ENCODE peak calls at places on chromosomes 2 and 18, in eight cellular contexts. F, P, J, S, W, L, O and D are unnamed samples.

GRCh38 chr2:88170472-88170892 is 336 bp downstream of the THNSL2 start:
- DNase-seq in F (no peak), P (no peak), J (no peak), S (no peak), W (no peak), L (no peak), O (no peak), D (no peak)

GRCh38 chr2:239346676-239347075 is 54.1 kb downstream of the HDAC4 start:
- DNase-seq in F (no peak), P (no peak), J (no peak), S (no peak), W (no peak), L (no peak), O (no peak), D (no peak)

GRCh38 chr2:225091336-225091735 is 49.1 kb upstream of the DOCK10 start:
- DNase-seq in F (peak; percentile 50), P (no peak), J (no peak), S (peak; percentile 37), W (no peak), L (no peak), O (peak; percentile 98), D (no peak)

GRCh38 chr18:36309436-36310391 is 12.2 kb downstream of the FHOD3 start:
- DNase-seq in F (peak; percentile 65), P (no peak), J (peak; percentile 62), S (peak; percentile 82), W (no peak), L (no peak), O (peak; percentile 98), D (no peak)

GRCh38 chr18:69947361-69948106 is at the start of gene CD226:
- DNase-seq in F (no peak), P (no peak), J (no peak), S (no peak), W (no peak), L (no peak), O (no peak), D (peak; percentile 20)

GRCh38 chr2:176088048-176088936 is 4.2 kb upstream of the HOXD13 start:
- DNase-seq in F (no peak), P (peak; percentile 40), J (peak; percentile 51), S (peak; percentile 22), W (no peak), L (peak; percentile 51), O (peak; percentile 23), D (peak; percentile 59)

GRCh38 chr2:200252661-200253067 is 53.8 kb upstream of the SPATS2L start:
- DNase-seq in F (no peak), P (no peak), J (no peak), S (no peak), W (no peak), L (no peak), O (peak; percentile 93), D (no peak)

GRCh38 chr2:187299122-187299906 is 148.7 kb downstream of the CALCRL start:
- DNase-seq in F (no peak), P (no peak), J (no peak), S (no peak), W (no peak), L (no peak), O (no peak), D (no peak)

GRCh38 chr2:118102433-118103082 is 14.3 kb downstream of the INSIG2 start:
- DNase-seq in F (no peak), P (no peak), J (no peak), S (no peak), W (no peak), L (no peak), O (peak; percentile 30), D (no peak)

GRCh38 chr2:121898483-121898882 is 143.0 kb downstream of the TSN start:
- DNase-seq in F (peak; percentile 39), P (no peak), J (no peak), S (no peak), W (no peak), L (no peak), O (peak; percentile 71), D (no peak)

GRCh38 chr2:180694445-180695421 is 285.7 kb upstream of the UBE2E3 start:
- DNase-seq in F (no peak), P (no peak), J (no peak), S (no peak), W (no peak), L (no peak), O (peak; percentile 28), D (no peak)

GRCh38 chr2:237446333-237446654 is 32.3 kb upstream of the COL6A3 start:
- DNase-seq in F (no peak), P (no peak), J (no peak), S (no peak), W (no peak), L (peak; percentile 75), O (no peak), D (no peak)

GRCh38 chr2:207184768-207185167 is 19.0 kb upstream of the KLF7 start:
- DNase-seq in F (no peak), P (no peak), J (no peak), S (no peak), W (no peak), L (no peak), O (peak; percentile 39), D (no peak)

GRCh38 chr2:64115808-64116598 is 28.2 kb downstream of the PELI1 start:
- DNase-seq in F (no peak), P (peak; percentile 48), J (no peak), S (no peak), W (no peak), L (no peak), O (no peak), D (no peak)

GRCh38 chr2:100610381-100610831 is 47.6 kb downstream of the PDCL3 start:
- DNase-seq in F (peak; percentile 62), P (peak; percentile 36), J (peak; percentile 64), S (peak; percentile 38), W (peak; percentile 26), L (peak; percentile 77), O (peak; percentile 49), D (peak; percentile 54)

GRCh38 chr2:118032169-118033013 is 18.5 kb upstream of the CCDC93 start:
- DNase-seq in F (no peak), P (peak; percentile 44), J (no peak), S (no peak), W (no peak), L (no peak), O (peak; percentile 34), D (peak; percentile 34)

GRCh38 chr2:108330971-108331370 is 42.3 kb downstream of the SULT1C2 start:
- DNase-seq in F (no peak), P (no peak), J (no peak), S (no peak), W (no peak), L (no peak), O (no peak), D (no peak)

GRCh38 chr2:108323619-108324018 is 34.9 kb downstream of the SULT1C2 start:
- DNase-seq in F (peak; percentile 12), P (no peak), J (no peak), S (no peak), W (no peak), L (no peak), O (peak; percentile 79), D (no peak)

GRCh38 chr2:108324531-108325256 is 36.0 kb downstream of the SULT1C2 start:
- DNase-seq in F (no peak), P (no peak), J (no peak), S (no peak), W (no peak), L (no peak), O (peak; percentile 85), D (no peak)

GRCh38 chr2:108329771-108330170 is 41.1 kb downstream of the SULT1C2 start:
- DNase-seq in F (no peak), P (no peak), J (no peak), S (no peak), W (no peak), L (no peak), O (no peak), D (no peak)

DNA sequence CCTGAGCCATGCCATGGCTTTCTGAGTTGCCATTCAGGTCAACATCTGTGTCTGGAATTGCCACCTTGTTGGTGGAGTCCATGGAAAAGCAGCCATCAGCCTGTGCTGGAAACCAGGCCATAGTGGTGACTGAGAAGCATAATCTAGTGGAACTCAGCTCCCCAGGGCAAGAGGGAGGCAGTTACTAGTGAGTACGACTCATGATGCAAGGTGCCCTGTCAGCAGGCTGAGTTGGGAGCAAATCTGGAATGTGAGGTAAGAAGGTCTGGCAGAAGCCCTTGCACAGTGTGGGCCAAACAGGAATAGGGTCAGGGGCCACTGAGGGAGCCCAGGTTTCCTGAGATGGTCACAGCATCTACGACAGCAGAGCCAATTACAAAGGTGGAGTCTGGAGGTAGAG is 37.1 kb downstream of the SULT1C2 start:
- DNase-seq in F (peak; percentile 30), P (no peak), J (no peak), S (no peak), W (no peak), L (no peak), O (peak; percentile 44), D (no peak)
- TF ChIP-seq POLR2A in F (no peak), P (no peak), J (no peak), S (no peak), W (no peak), L (no peak), O (no peak), D (no peak)

DNA sequence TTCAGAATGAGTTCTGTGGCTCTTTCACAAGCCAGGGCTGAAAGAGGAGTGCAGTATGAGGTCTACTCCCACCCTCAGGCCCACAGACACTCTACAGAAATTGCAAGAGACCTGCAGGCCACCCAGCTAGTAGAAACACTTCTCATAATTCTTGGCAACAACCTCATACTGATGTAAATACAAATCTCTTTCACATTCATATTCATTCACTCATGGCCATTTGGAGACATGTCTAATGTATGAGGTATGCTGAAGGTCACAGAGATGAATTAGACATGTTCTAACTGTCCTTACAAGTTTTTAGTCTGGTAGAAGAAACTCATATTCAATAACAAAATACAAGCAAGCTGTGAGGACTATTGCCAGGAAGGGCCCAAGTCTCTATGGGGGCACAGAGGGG is 83.8 kb upstream of the KLHL29 start:
- DNase-seq in F (no peak), P (no peak), J (no peak), S (no peak), W (no peak), L (no peak), O (peak; percentile 50), D (no peak)
- TF ChIP-seq POLR2A in F (no peak), P (no peak), J (no peak), S (no peak), W (no peak), L (no peak), O (no peak), D (no peak)

DNA sequence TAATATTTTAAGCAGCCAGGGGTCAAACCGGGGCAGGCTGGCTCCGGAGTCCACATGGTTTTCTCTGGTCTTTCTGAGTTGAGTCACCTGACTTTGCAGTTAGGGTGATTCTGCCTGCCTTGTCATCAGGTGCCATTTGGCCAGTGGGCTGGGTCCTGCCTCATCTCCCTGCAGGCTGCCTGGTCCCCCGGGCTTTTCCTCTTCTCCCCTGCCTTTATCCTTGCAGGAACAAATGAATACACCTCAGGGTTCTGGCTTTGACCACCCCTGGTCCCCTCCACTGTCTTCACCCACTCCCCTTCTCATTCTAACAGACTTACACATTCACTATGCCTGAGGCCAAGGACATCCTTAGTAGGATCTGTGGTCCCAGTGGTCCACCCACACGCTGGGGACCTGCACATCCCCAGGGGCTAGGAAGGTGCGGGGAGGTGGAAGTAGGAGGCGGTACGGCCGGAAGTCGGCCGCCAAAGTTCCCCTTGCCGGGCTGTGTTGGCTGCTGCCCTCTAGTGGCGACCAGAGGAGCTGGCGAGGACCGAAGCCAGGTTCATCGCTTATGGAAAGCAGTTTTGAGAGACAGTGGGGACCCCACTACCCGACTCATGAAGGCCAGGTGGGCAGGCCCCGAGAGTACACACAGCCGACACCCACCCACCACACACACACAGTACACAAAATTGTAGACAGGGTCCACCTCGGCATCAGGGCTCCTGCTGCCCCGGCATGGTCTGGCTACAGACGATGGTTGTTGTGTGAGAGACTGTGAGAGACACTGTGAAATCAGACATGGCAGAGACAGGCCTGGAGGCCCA is 6.3 kb upstream of the TEX261 start:
- DNase-seq in F (peak; percentile 77), P (peak; percentile 65), J (peak; percentile 75), S (peak; percentile 51), W (peak; percentile 29), L (peak; percentile 69), O (peak; percentile 60), D (peak; percentile 83)
- TF ChIP-seq POLR2A in F (peak; percentile 21), P (no peak), J (no peak), S (no peak), W (no peak), L (no peak), O (no peak), D (no peak)

GRCh38 chr2:25419678-25420242 is 78.0 kb upstream of the DNMT3A start:
- DNase-seq in F (no peak), P (no peak), J (no peak), S (no peak), W (no peak), L (no peak), O (no peak), D (peak; percentile 56)
- TF ChIP-seq POLR2A in F (no peak), P (no peak), J (no peak), S (no peak), W (no peak), L (no peak), O (no peak), D (no peak)